ENCODE peak calls at places on chromosomes 6 and 20, in six cellular contexts. R is H54, E is IMR-90, M is endothelial cell of umbilical vein, D is esophagus muscularis mucosa, W is breast epithelium. O is an unnamed sample.

GRCh38 chr6:6556738-6557503 is 31.6 kb upstream of the LY86 start:
- DNase-seq in D (no peak), M (peak), R (peak), W (no peak), E (peak), O (peak)

GRCh38 chr6:4956625-4957024 is 47.2 kb downstream of the RPP40 start:
- DNase-seq in D (no peak), W (no peak), M (no peak), E (no peak), R (no peak), O (no peak)

GRCh38 chr6:154830771-154831170 is 97.6 kb downstream of the SCAF8 start:
- DNase-seq in M (no peak), E (no peak), D (no peak), W (no peak), R (no peak), O (no peak)

GRCh38 chr6:3484240-3484639 is 27.4 kb upstream of the SLC22A23 start:
- DNase-seq in R (peak), M (no peak), E (peak), D (no peak), W (no peak), O (no peak)

GRCh38 chr6:54617730-54618129 is 228.8 kb upstream of the FAM83B start:
- DNase-seq in M (peak), E (peak), R (no peak), W (no peak), D (no peak), O (no peak)

GRCh38 chr6:52416629-52417151 is 3.5 kb upstream of the EFHC1 start:
- DNase-seq in E (peak), W (no peak), R (peak), D (no peak), M (peak), O (peak)

GRCh38 chr6:37362101-37362823 is 8.5 kb downstream of the RNF8 start:
- DNase-seq in D (no peak), E (no peak), R (no peak), W (no peak), M (peak), O (no peak)

GRCh38 chr20:14553774-14554524 is 216.5 kb upstream of the FLRT3 start:
- DNase-seq in M (no peak), W (no peak), R (no peak), E (peak), D (no peak), O (no peak)

GRCh38 chr6:109793793-109794192 is 102.7 kb downstream of the FIG4 start:
- DNase-seq in W (no peak), M (peak), D (no peak), R (peak), E (peak), O (no peak)

GRCh38 chr6:154751020-154751800 is 18.0 kb downstream of the SCAF8 start:
- DNase-seq in E (no peak), W (no peak), M (no peak), D (no peak), R (no peak), O (no peak)

GRCh38 chr6:138440758-138441362 is 36.8 kb downstream of the HEBP2 start:
- DNase-seq in D (no peak), M (no peak), W (no peak), E (no peak), R (no peak), O (no peak)

GRCh38 chr6:39256294-39256693 is 27.0 kb upstream of the KCNK5 start:
- DNase-seq in W (no peak), R (no peak), E (no peak), M (no peak), D (no peak), O (no peak)

GRCh38 chr6:15491255-15491985 is 171.4 kb downstream of the DTNBP1 start:
- DNase-seq in D (peak), M (peak), E (peak), R (peak), W (no peak), O (peak)

GRCh38 chr6:158707120-158707519 is 57.3 kb downstream of the SYTL3 start:
- DNase-seq in M (peak), D (no peak), E (peak), W (no peak), R (peak), O (peak)

GRCh38 chr6:80003841-80004198 is 629 bp upstream of the TTK start:
- DNase-seq in E (no peak), R (no peak), W (no peak), M (no peak), D (no peak), O (no peak)

GRCh38 chr6:88077305-88077704 is 29.7 kb downstream of the SPACA1 start:
- DNase-seq in E (no peak), M (no peak), D (no peak), R (no peak), W (no peak), O (no peak)

GRCh38 chr6:167793421-167793820 is 33.3 kb upstream of the AFDN start:
- DNase-seq in W (no peak), D (peak), M (peak), E (no peak), R (no peak), O (peak)

GRCh38 chr20:49318430-49319203 is 40.8 kb upstream of the ZNFX1 start:
- DNase-seq in M (no peak), D (no peak), W (no peak), E (no peak), R (no peak), O (no peak)

GRCh38 chr20:49539481-49540231 is 28.3 kb downstream of the PTGIS start:
- DNase-seq in E (no peak), R (no peak), W (no peak), D (no peak), M (no peak), O (no peak)

GRCh38 chr6:158631678-158632537 is 12.6 kb downstream of the DYNLT1 start:
- DNase-seq in W (no peak), E (peak), M (peak), D (peak), R (peak), O (peak)

GRCh38 chr20:9200620-9201019 is 131.7 kb downstream of the PLCB4 start:
- DNase-seq in R (peak), D (no peak), M (no peak), E (peak), W (no peak), O (no peak)

GRCh38 chr6:161417712-161418457 is 144.0 kb upstream of the AGPAT4 start:
- DNase-seq in R (no peak), W (no peak), E (peak), M (no peak), D (no peak), O (no peak)

GRCh38 chr20:3820048-3820900 is at the start of gene AP5S1:
- DNase-seq in W (peak), M (peak), D (peak), E (peak), R (peak), O (peak)

GRCh38 chr20:14470231-14470894 is 133.0 kb upstream of the FLRT3 start:
- DNase-seq in E (no peak), D (no peak), R (no peak), W (no peak), M (no peak), O (no peak)

GRCh38 chr6:63351995-63352586 is 32.3 kb upstream of the LGSN start:
- DNase-seq in R (no peak), E (peak), D (no peak), W (no peak), M (peak), O (no peak)

GRCh38 chr6:16129623-16130243 is 847 bp downstream of the MYLIP start:
- DNase-seq in D (no peak), R (peak), E (peak), M (peak), W (no peak), O (peak)

GRCh38 chr6:114008331-114008730 is 37.4 kb upstream of the HDAC2 start:
- DNase-seq in R (no peak), M (peak), E (no peak), W (no peak), D (no peak), O (no peak)

GRCh38 chr6:169669889-169670288 is 31.9 kb downstream of the WDR27 start:
- DNase-seq in R (no peak), W (no peak), M (peak), D (no peak), E (peak), O (no peak)

GRCh38 chr6:24744911-24745310 is 26.0 kb upstream of the C6orf62 start:
- DNase-seq in E (no peak), W (no peak), R (no peak), M (no peak), D (no peak), O (no peak)

GRCh38 chr6:36634317-36634716 is 40.2 kb downstream of the SRSF3 start:
- DNase-seq in M (no peak), E (no peak), W (no peak), R (no peak), D (no peak), O (no peak)

GRCh38 chr20:59598625-59599310 is 5.6 kb upstream of the PHACTR3 start:
- DNase-seq in M (peak), D (no peak), R (peak), E (no peak), W (no peak), O (no peak)

DNA sequence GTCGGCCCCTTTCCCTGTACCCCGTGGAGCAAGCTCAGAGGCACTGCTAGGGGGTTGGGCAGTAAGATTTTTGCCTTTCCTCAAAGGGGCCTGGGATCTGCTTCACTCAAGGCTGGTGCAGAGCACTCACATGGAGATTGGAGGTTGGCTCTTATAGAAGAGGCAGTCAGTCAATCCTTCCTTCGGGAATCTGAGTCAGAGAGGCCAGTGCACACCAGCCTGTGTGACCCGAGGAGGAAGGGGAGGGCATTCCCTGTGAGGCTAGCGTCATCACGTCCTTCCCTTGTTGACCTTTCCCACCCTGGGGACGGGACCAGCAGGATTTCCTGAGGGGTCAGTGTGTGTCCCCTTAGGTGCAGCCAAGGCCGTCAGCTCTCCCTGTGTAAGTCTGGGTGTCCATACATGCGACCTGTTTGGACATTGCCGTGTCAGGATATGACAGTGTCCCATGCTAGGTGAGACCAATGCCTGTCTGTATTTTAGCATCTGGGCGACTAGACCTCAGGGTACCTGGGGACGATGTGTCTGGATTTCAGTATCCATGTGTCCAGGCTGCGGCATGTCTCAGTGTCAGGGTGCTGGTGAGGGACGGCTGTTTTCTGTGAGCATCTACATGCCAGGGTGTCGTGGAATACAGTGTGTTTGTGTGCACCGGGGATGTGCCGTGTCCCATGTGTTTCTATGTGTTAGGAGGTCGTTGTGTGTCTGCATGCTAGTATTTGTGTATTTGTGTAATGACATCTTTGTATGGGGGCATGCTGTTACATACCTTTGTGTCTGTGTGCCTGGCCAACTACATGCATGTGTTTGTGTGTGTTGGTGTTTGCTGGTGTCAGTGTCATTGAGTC is 2.8 kb upstream of the ZNF512B start:
- DNase-seq in W (no peak), M (peak), D (peak), R (peak), E (no peak), O (no peak)
- TF ChIP-seq POLR2A in W (no peak), M (peak), D (no peak), R (no peak), E (no peak), O (no peak)

GRCh38 chr6:26233608-26234420 is 131.2 kb upstream of the BTN3A2 start:
- DNase-seq in M (peak), R (no peak), W (peak), D (no peak), E (peak), O (no peak)
- TF ChIP-seq POLR2A in M (peak), R (peak), W (no peak), D (no peak), E (peak), O (no peak)

DNA sequence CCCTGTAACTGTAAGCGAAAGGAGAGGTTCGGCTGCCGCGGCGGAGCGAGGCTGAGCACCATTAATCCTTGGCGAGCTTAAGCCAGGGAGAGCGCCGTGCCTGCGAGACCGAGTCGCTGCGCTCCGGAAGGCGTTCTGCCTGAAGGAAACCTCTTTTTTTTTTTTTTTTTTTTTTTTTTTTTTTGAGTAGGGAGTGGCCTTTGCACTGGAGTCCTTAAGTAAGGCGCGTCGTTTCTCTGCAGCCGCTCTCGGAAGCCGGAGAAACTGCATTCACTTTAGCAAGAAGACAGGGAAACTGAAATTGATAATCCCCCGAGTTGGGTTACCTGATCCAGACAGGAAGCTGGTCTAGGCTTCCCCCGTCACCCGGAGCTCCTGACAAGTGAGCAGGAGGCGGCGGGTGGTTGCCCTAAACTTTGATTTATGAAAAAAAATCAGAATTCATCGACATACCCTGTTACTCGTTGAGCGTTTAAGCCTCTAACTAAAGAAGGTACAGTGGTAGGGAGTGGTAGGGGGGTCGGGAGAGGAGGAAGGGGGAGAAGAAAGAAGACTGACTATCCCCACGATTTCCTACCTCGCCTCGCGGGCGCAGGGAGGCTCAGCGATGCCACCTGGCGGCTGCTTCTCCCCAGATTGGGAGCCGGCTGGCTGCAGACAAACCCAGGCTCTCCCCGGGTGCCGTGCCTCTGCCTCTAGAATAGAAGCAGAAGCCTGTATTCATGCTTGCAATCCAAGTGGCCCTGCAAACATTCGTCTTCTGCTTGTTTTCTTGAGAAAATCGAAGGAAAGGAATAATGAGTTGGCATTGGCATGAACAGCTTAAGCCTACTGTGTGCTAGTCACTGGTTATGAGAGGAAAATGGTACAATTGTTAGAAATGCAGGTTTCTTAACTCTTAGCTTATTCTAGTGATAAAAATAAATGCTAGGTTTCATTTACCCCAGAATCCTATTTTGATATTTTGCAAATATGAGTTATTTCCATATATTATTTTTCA is 4.4 kb upstream of the SOX4 start:
- DNase-seq in R (peak), D (peak), W (peak), M (peak), E (peak), O (peak)
- TF ChIP-seq POLR2A in R (peak), D (no peak), W (no peak), M (peak), E (peak), O (no peak)

DNA sequence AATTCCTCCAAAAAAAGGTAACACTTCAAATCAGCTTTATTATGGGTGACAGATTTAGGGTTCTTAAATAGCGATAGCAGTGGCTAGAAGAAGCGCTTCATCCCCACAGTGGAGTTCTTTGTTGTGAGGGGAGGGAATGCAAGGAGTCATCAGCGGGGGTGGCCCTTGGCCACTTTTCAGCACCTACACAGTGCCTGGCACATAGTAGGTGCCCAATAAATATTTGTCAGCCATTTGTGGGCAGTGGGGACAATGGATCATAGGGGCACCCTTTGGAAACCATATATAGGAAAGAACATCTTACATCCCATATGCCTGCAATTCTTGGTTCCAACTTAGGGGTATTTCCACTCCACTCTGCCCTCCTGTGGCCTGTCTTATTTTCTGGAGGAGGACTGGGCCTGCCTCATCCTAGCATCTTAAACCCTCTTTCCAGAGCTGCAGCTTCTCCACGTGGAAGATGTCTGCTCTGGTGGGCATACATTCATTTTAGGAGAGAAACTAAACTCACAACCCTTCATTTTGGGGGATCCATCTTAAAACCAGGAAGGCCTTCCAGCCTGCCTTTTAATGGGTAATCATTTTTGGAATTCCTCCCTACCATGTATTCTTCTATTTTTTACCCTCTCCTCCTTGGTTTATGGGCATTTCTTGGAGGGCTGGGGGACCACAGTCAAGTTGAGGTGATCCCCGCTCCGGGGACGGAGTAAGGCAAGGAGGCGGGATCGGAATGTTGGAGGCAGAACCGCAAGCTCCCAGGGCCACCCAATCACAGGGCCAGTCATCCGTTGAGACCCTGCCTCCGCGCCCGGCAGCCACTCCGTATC is 2.6 kb upstream of the GPSM3 start:
- DNase-seq in E (peak), D (no peak), W (no peak), R (no peak), M (peak), O (no peak)
- TF ChIP-seq POLR2A in E (no peak), D (peak), W (peak), R (peak), M (no peak), O (peak)

GRCh38 chr6:33407132-33407718 is 3.6 kb upstream of the PHF1 start:
- DNase-seq in W (no peak), E (peak), D (no peak), R (no peak), M (peak), O (no peak)

GRCh38 chr6:33411632-33412005 is 805 bp downstream of the PHF1 start:
- DNase-seq in E (no peak), D (no peak), W (no peak), R (no peak), M (no peak), O (no peak)

GRCh38 chr6:33412140-33413009 is 1.6 kb downstream of the PHF1 start:
- DNase-seq in W (no peak), M (no peak), D (no peak), E (no peak), R (no peak), O (no peak)

GRCh38 chr6:33410711-33411631 is at the start of gene PHF1:
- DNase-seq in W (no peak), D (no peak), R (no peak), M (peak), E (peak), O (no peak)

GRCh38 chr6:33410050-33410710 is 634 bp upstream of the PHF1 start:
- DNase-seq in E (peak), M (peak), W (peak), R (peak), D (peak), O (peak)
- TF ChIP-seq POLR2A in E (peak), M (peak), W (peak), R (peak), D (peak), O (no peak)

DNA sequence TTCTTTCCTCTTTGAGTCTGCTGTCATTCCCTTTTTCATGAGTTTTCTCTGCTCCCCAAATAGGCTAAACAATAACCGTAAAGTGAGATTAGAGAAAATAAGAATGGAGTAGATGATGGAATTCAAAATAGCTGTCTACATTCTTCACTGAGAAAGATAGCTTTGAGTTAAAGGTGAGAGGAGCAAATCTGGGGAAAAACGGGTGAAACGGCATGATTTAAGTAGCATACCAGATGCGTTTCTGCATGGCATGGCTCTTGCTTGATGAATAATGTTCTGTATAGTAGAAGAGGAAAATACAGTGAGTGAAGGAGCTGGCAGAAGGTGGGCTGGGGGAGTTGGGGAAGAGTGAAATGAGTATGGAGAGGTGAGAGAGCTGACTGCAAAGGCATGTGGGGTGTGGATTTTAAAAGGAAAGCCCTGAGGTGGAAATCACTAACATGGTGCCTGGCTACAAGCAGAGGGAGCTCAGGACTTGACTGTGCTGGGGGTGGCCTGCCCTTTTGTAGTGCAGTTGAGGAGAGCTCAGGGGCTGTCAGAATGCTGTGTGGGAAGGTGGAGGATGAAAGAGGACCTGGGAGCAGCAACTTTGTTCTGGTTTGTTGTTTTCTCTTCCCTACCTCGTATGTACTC is 8.8 kb downstream of the BICRAL start:
- DNase-seq in M (no peak), R (no peak), E (no peak), W (no peak), D (no peak), O (no peak)
- TF ChIP-seq POLR2A in M (no peak), R (no peak), E (no peak), W (no peak), D (no peak), O (no peak)

O was measured in lower leg skin.